ENCODE peak calls at places on chromosomes 11 and 22, in four cellular contexts. One of them, this sample, is unnamed.

GRCh38 chr11:28346721-28347120 is 238.5 kb downstream of the METTL15 start:
- DNase-seq in HCT116: no peak
- DNase-seq in K562: no peak
- DNase-seq in HepG2: no peak
- DNase-seq in this sample: no peak

GRCh38 chr11:109695696-109696095 is 273.7 kb downstream of the C11orf87 start:
- DNase-seq in HepG2: no peak
- DNase-seq in HCT116: no peak
- DNase-seq in K562: no peak
- DNase-seq in this sample: no peak

GRCh38 chr11:41461057-41461681 is 1.7 kb upstream of the LRRC4C start:
- DNase-seq in K562: peak; percentile 4
- DNase-seq in HCT116: peak; percentile 1
- DNase-seq in HepG2: peak; percentile 5
- DNase-seq in this sample: no peak

GRCh38 chr22:31332886-31333285 is 13.3 kb downstream of the PATZ1 start:
- DNase-seq in HCT116: no peak
- DNase-seq in K562: no peak
- DNase-seq in HepG2: no peak
- DNase-seq in this sample: no peak

GRCh38 chr22:42282252-42282942 is 11.9 kb upstream of the TCF20 start:
- DNase-seq in HCT116: no peak
- DNase-seq in K562: no peak
- DNase-seq in HepG2: peak; percentile 67
- DNase-seq in this sample: no peak

GRCh38 chr11:97398246-97398645 is 1008.4 kb downstream of the JRKL start:
- DNase-seq in K562: no peak
- DNase-seq in HCT116: no peak
- DNase-seq in HepG2: no peak
- DNase-seq in this sample: no peak

GRCh38 chr11:62171261-62171723 is 18.7 kb upstream of the SCGB1D1 start:
- DNase-seq in K562: peak; percentile 65
- DNase-seq in HCT116: peak; percentile 94
- DNase-seq in HepG2: peak; percentile 81
- DNase-seq in this sample: peak; percentile 69

GRCh38 chr11:105609832-105610781 is at the start of gene GRIA4:
- DNase-seq in K562: no peak
- DNase-seq in HCT116: no peak
- DNase-seq in HepG2: no peak
- DNase-seq in this sample: peak; percentile 79

GRCh38 chr11:77779935-77780334 is 40.6 kb downstream of the RSF1 start:
- DNase-seq in K562: no peak
- DNase-seq in HepG2: peak; percentile 29
- DNase-seq in HCT116: no peak
- DNase-seq in this sample: no peak

GRCh38 chr11:43602670-43603069 is 77.9 kb upstream of the HSD17B12 start:
- DNase-seq in HepG2: no peak
- DNase-seq in HCT116: no peak
- DNase-seq in K562: no peak
- DNase-seq in this sample: no peak

GRCh38 chr11:65417702-65418430 is 4.7 kb upstream of the NEAT1 start:
- DNase-seq in HCT116: no peak
- DNase-seq in HepG2: no peak
- DNase-seq in K562: peak; percentile 73
- DNase-seq in this sample: peak; percentile 41
- TF ChIP-seq ELF1 in HCT116: no peak
- TF ChIP-seq ELF1 in HepG2: no peak
- TF ChIP-seq ELF1 in K562: no peak
- TF ChIP-seq ELF1 in this sample: no peak

GRCh38 chr11:14746857-14747256 is 103.3 kb downstream of the PDE3B start:
- DNase-seq in K562: no peak
- DNase-seq in HCT116: no peak
- DNase-seq in HepG2: no peak
- DNase-seq in this sample: no peak
- TF ChIP-seq MAX in K562: no peak
- TF ChIP-seq MAX in HCT116: no peak
- TF ChIP-seq MAX in HepG2: no peak
- TF ChIP-seq MAX in this sample: no peak

GRCh38 chr11:63986156-63986931 is at the start of gene OTUB1:
- DNase-seq in HepG2: peak; percentile 93
- DNase-seq in HCT116: peak; percentile 78
- DNase-seq in K562: peak; percentile 91
- DNase-seq in this sample: peak; percentile 97

GRCh38 chr11:63986932-63987513 is 785 bp downstream of the OTUB1 start:
- DNase-seq in HepG2: no peak
- DNase-seq in HCT116: no peak
- DNase-seq in K562: no peak
- DNase-seq in this sample: no peak

GRCh38 chr11:63991558-63991957 is 5.3 kb downstream of the OTUB1 start:
- DNase-seq in K562: no peak
- DNase-seq in HepG2: no peak
- DNase-seq in HCT116: no peak
- DNase-seq in this sample: no peak

DNA sequence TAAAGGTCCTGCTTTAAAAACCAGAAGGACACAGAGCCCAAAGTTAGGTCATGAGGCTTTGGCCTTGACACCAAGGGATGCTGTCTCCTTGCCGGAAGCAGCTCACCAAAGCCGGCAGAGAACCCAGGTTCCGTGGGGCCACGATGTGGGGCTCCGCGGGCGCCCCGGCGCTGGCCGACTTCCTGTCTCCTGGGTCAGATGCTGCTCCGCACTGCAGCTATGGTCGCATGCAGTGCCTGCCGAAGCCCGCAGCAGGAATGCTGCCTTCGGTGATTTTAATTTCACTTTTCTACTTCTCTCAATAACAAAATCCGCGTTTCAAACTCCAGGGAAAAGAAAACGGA is 454 bp upstream of the OTUB1 start:
- DNase-seq in HepG2: no peak
- DNase-seq in HCT116: no peak
- DNase-seq in K562: peak; percentile 52
- DNase-seq in this sample: peak; percentile 60
- H3K79me2 ChIP-seq in HepG2: peaks cover 20% of the 10 kb centered on the region
- H3K79me2 ChIP-seq in HCT116: peaks cover 37% of the 10 kb centered on the region
- H3K79me2 ChIP-seq in K562: peaks cover 29% of the 10 kb centered on the region
- H3K79me2 ChIP-seq in this sample: peaks cover 62% of the 10 kb centered on the region

GRCh38 chr11:124835918-124836317 is 29.3 kb upstream of the ROBO3 start:
- DNase-seq in HepG2: no peak
- DNase-seq in K562: no peak
- DNase-seq in HCT116: no peak
- DNase-seq in this sample: no peak

GRCh38 chr11:124839051-124839971 is 25.9 kb upstream of the ROBO3 start:
- DNase-seq in K562: no peak
- DNase-seq in HepG2: no peak
- DNase-seq in HCT116: no peak
- DNase-seq in this sample: peak; percentile 58

GRCh38 chr11:124834526-124835190 is 30.6 kb upstream of the ROBO3 start:
- DNase-seq in K562: no peak
- DNase-seq in HCT116: no peak
- DNase-seq in HepG2: no peak
- DNase-seq in this sample: no peak

GRCh38 chr11:124839972-124840621 is 25.1 kb upstream of the ROBO3 start:
- DNase-seq in HCT116: no peak
- DNase-seq in K562: no peak
- DNase-seq in HepG2: no peak
- DNase-seq in this sample: no peak

GRCh38 chr11:124837491-124837856 is 27.8 kb upstream of the ROBO3 start:
- DNase-seq in HCT116: peak; percentile 72
- DNase-seq in K562: peak; percentile 56
- DNase-seq in HepG2: peak; percentile 58
- DNase-seq in this sample: peak; percentile 70
- TF ChIP-seq ELF1 in HCT116: no peak
- TF ChIP-seq ELF1 in K562: no peak
- TF ChIP-seq ELF1 in HepG2: no peak
- TF ChIP-seq ELF1 in this sample: no peak

DNA sequence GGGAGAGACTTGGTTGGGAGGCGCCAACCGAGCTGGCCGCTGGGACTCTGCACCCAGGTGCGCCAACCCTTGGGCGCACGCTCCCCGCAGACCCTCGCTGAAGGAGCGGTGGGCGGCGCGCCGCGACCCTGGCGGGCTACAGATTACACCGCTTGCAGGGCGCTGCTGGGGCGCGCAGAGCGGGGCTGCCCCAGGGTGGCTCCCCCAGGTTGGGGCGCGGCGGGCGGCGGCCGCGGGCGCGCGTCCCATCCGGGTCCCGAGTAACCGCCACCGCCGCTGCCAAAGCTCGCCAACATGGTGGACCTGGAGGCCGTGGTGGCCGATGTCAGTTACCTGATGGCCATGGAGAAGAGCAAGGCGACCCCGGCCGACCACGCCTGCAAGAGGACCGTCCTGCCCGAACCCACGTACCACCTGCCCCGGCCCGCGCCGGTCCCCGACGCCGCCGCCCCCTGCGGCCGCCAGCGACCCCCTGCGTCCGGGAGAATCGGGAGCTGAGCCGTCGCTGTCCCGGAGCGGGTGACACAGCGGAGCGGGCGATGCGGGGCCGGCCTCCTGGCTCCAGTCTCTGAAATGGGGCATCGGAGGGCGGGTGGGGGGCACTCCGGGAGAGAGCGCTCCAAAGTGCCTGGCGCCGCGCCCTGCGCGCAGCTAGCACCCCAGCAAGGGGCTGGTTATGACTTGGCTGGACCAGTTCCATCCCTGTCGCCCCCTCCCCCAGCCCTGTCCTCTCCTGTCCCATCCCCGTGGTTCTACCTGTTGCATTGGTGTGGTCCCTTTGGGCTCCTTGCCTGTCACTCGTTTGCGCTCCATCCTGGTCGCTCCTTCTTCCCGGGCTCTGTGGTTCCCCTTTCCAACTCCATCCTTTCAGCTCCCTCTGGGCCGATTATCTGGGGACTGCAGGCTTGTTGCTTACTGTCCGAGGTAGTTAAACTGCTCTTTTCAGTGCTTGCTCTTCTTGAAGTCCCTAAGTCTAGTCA is 143.3 kb upstream of the GRK3 start:
- DNase-seq in K562: no peak
- DNase-seq in HCT116: no peak
- DNase-seq in HepG2: no peak
- DNase-seq in this sample: peak; percentile 64
- TF ChIP-seq MAX in K562: no peak
- TF ChIP-seq MAX in HCT116: no peak
- TF ChIP-seq MAX in HepG2: no peak
- TF ChIP-seq MAX in this sample: no peak

GRCh38 chr11:19808076-19808911 is 95.7 kb downstream of the NAV2 start:
- DNase-seq in HepG2: no peak
- DNase-seq in K562: no peak
- DNase-seq in HCT116: no peak
- DNase-seq in this sample: peak; percentile 39

GRCh38 chr11:19805346-19805745 is 92.7 kb downstream of the NAV2 start:
- DNase-seq in HCT116: no peak
- DNase-seq in HepG2: no peak
- DNase-seq in K562: no peak
- DNase-seq in this sample: no peak

GRCh38 chr11:19803506-19803998 is 90.9 kb downstream of the NAV2 start:
- DNase-seq in HCT116: no peak
- DNase-seq in HepG2: no peak
- DNase-seq in K562: no peak
- DNase-seq in this sample: no peak

GRCh38 chr11:19805827-19806226 is 93.2 kb downstream of the NAV2 start:
- DNase-seq in HCT116: no peak
- DNase-seq in HepG2: no peak
- DNase-seq in K562: no peak
- DNase-seq in this sample: no peak

DNA sequence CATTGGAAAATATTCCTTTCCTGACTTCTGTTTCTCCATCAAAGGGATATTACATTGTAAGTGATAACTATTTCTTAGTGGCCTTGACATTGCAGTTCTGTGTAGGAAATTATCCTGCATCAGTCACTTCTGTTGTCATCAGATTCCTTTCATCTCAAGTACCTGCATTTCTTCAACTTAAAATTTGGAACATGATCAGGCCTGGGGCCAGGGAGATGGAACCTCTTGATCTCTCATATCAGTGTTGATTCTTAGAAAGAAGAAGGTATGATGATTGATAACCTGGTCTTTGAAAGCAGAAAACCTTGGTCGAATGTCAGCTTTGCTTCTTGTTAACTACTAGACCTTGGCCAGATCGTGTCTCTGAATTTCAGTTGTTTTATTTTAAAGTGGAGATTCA is 93.6 kb downstream of the NAV2 start:
- DNase-seq in HCT116: no peak
- DNase-seq in HepG2: no peak
- DNase-seq in K562: no peak
- DNase-seq in this sample: no peak
- H3K79me2 ChIP-seq in HCT116: no peaks in the 10 kb centered on the region
- H3K79me2 ChIP-seq in HepG2: no peaks in the 10 kb centered on the region
- H3K79me2 ChIP-seq in K562: no peaks in the 10 kb centered on the region
- H3K79me2 ChIP-seq in this sample: peaks cover 100% of the 10 kb centered on the region

DNA sequence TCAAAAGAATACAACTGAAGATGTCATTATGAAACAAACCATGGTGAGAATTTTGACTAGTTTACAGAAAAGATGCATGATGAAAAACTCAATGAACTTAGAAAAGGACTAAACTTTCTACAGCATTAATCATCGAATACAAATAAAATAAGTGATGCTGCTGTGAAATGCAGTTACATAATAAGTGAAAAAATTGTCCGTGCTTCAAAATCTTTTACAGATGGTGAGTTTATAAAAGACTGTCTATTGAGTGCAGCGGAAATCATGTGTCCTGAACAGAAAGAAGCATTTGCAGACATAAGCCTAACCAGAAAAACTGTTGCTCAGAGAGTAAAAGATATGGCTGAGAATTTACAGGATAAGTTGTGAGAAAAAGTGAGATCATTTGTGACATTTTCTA is 33.8 kb downstream of the NEAT1 start:
- DNase-seq in HepG2: no peak
- DNase-seq in HCT116: no peak
- DNase-seq in K562: no peak
- DNase-seq in this sample: no peak
- TF ChIP-seq ELF1 in HepG2: no peak
- TF ChIP-seq ELF1 in HCT116: no peak
- TF ChIP-seq ELF1 in K562: no peak
- TF ChIP-seq ELF1 in this sample: no peak

GRCh38 chr22:33314316-33314715 is 256.1 kb upstream of the SYN3 start:
- DNase-seq in K562: no peak
- DNase-seq in HCT116: no peak
- DNase-seq in HepG2: no peak
- DNase-seq in this sample: no peak
- TF ChIP-seq MAX in K562: no peak
- TF ChIP-seq MAX in HCT116: no peak
- TF ChIP-seq MAX in HepG2: no peak
- TF ChIP-seq MAX in this sample: no peak